ENCODE peak calls at places on chromosomes 7 and 10, in ten cellular contexts. J, T, B, Q, L, Y, E, K, N and Z are unnamed samples.
A peak's percentile ranks its signal among the peaks of the same experiment; 100 is the strongest.

GRCh38 chr10:69963178-69963834 is 89.3 kb upstream of the MACROH2A2 start:
- DNase-seq in J (no peak), T (no peak), B (no peak), Q (no peak), L (no peak), Y (no peak), E (no peak), K (no peak), N (no peak), Z (no peak)

GRCh38 chr7:114084381-114085312 is 165.8 kb upstream of the PPP1R3A start:
- DNase-seq in J (peak; percentile 44), T (peak; percentile 45), B (no peak), Q (peak; percentile 41), L (peak; percentile 5), Y (peak; percentile 22), E (peak; percentile 41), K (no peak), N (no peak), Z (no peak)

GRCh38 chr10:23158370-23158769 is 33.7 kb upstream of the PTF1A start:
- DNase-seq in J (peak; percentile 55), T (peak; percentile 28), B (peak; percentile 71), Q (peak; percentile 55), L (peak; percentile 79), Y (peak; percentile 66), E (peak; percentile 47), K (peak; percentile 30), N (no peak), Z (no peak)

GRCh38 chr7:21791046-21791445 is 154.7 kb downstream of the CDCA7L start:
- DNase-seq in J (no peak), T (no peak), B (no peak), Q (no peak), L (no peak), Y (no peak), E (no peak), K (no peak), N (no peak), Z (no peak)

GRCh38 chr10:30553625-30554442 is 75.7 kb downstream of the LYZL2 start:
- DNase-seq in J (peak; percentile 19), T (no peak), B (no peak), Q (peak; percentile 28), L (no peak), Y (no peak), E (peak; percentile 76), K (no peak), N (no peak), Z (no peak)

GRCh38 chr7:158407581-158408331 is 179.9 kb downstream of the PTPRN2 start:
- DNase-seq in J (peak; percentile 34), T (no peak), B (peak; percentile 78), Q (no peak), L (peak; percentile 16), Y (no peak), E (peak; percentile 29), K (no peak), N (no peak), Z (peak; percentile 49)

GRCh38 chr10:86657396-86658011 is 3.2 kb downstream of the OPN4 start:
- DNase-seq in J (no peak), T (no peak), B (no peak), Q (no peak), L (no peak), Y (no peak), E (no peak), K (no peak), N (no peak), Z (no peak)

GRCh38 chr10:49751636-49752510 is 10.2 kb downstream of the OGDHL start:
- DNase-seq in J (no peak), T (no peak), B (no peak), Q (no peak), L (no peak), Y (no peak), E (no peak), K (no peak), N (peak; percentile 28), Z (peak; percentile 6)

GRCh38 chr7:117072620-117073118 is 119.4 kb downstream of the ST7 start:
- DNase-seq in J (peak; percentile 90), T (no peak), B (peak; percentile 49), Q (no peak), L (no peak), Y (no peak), E (peak; percentile 33), K (no peak), N (no peak), Z (no peak)

GRCh38 chr7:78172138-78172887 is 373.7 kb downstream of the PHTF2 start:
- DNase-seq in J (no peak), T (no peak), B (no peak), Q (no peak), L (no peak), Y (no peak), E (no peak), K (no peak), N (no peak), Z (no peak)

GRCh38 chr7:98772242-98772603 is 97.6 kb downstream of the TMEM130 start:
- DNase-seq in J (no peak), T (no peak), B (no peak), Q (no peak), L (no peak), Y (no peak), E (no peak), K (no peak), N (no peak), Z (no peak)

GRCh38 chr7:70703785-70704184 is 428.2 kb upstream of the GALNT17 start:
- DNase-seq in J (no peak), T (no peak), B (no peak), Q (no peak), L (no peak), Y (no peak), E (no peak), K (no peak), N (no peak), Z (no peak)

GRCh38 chr7:73638921-73639320 is 14.6 kb upstream of the MLXIPL start:
- DNase-seq in J (no peak), T (no peak), B (no peak), Q (no peak), L (no peak), Y (no peak), E (no peak), K (no peak), N (no peak), Z (no peak)

GRCh38 chr7:128347573-128348147 is 4.0 kb upstream of the RBM28 start:
- DNase-seq in J (peak; percentile 39), T (peak; percentile 74), B (peak; percentile 76), Q (peak; percentile 55), L (peak; percentile 41), Y (peak; percentile 73), E (peak; percentile 27), K (no peak), N (peak; percentile 60), Z (no peak)

GRCh38 chr10:115580239-115580638 is 487.1 kb downstream of the ATRNL1 start:
- DNase-seq in J (no peak), T (no peak), B (no peak), Q (no peak), L (no peak), Y (no peak), E (no peak), K (no peak), N (no peak), Z (no peak)
- TF ChIP-seq CTCF in J (no peak), T (no peak), B (no peak), Q (peak; percentile 21), L (no peak), Y (no peak), E (no peak), K (no peak), N (no peak), Z (no peak)

GRCh38 chr7:32588657-32589056 is 93.4 kb downstream of the AVL9 start:
- DNase-seq in J (peak; percentile 80), T (no peak), B (peak; percentile 85), Q (no peak), L (peak; percentile 17), Y (peak; percentile 55), E (no peak), K (no peak), N (no peak), Z (no peak)
- TF ChIP-seq CTCF in J (no peak), T (no peak), B (no peak), Q (no peak), L (no peak), Y (no peak), E (no peak), K (no peak), N (no peak), Z (no peak)

DNA sequence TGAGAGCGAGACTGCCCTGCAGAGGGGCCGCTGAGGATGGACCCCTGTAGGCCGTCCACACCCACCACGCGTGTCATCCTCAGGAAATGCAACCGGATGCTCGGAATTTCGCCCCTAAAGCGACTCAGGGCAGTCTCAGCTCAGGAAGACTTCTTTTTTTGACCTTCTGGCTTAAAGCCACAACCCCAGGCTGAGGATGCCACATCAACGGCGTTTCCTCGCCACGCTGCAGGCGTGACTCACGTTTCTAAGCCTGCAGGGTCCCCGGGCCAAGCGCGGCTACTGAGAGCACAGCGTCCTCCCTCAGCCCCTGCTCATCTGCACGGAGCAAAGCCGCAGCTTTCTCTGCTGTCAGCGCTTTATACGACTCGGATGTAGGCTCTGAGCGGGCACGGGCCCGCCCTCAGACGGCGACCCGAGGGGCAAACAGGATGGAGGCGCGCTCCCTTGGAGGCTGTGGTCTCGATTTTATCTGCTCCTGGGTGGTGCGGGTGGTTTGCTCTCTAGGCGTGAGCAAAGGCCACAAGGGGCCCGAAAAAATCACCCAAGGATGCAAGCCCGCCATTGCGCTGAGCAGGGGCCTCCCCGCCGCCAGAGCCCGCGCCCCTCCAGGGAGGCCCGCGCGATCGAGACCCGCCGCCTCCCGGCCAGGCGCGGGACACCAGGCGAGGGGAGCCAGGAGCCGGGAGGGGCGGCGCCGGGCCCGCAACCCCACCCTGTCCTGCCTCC is 726 bp upstream of the INSIG1 start:
- DNase-seq in J (peak; percentile 82), T (no peak), B (peak; percentile 82), Q (no peak), L (peak; percentile 59), Y (peak; percentile 92), E (no peak), K (peak; percentile 33), N (peak; percentile 88), Z (no peak)
- TF ChIP-seq CTCF in J (no peak), T (no peak), B (peak; percentile 32), Q (peak; percentile 61), L (no peak), Y (peak; percentile 41), E (peak; percentile 51), K (peak; percentile 34), N (no peak), Z (no peak)

DNA sequence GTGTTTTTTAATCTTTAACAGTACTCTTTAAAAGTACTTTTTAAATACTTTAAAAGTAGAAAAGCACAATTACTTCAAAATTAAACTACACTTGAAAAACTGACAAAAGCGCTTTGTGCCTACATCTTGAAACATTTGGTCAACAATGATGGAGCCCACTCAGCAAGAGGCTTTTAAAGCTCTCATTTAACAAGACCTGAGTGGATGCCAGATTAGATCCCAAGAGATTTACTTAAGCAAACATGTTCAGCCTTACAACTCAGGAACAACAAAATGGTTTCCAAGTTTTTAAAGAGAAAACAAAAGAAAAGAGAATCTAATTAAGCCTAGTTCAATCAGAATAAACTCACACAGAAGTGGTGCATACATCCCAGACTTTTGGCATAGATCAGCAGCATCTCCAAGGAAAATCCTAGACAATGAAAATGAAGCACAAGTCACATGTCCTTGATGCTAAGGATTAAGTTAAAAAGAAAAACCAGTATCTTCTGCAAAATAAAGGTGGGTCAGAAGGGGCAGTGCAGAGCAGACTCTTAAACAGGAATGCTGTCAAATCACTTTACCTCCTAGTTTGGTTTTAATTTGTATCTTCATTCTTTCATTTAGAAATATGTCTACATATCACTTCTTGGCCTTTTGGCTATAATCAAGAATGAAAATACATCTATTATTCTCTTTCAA is 26.2 kb downstream of the HIBADH start:
- DNase-seq in J (peak; percentile 22), T (no peak), B (no peak), Q (no peak), L (no peak), Y (no peak), E (peak; percentile 23), K (no peak), N (no peak), Z (no peak)
- TF ChIP-seq CTCF in J (no peak), T (no peak), B (no peak), Q (peak; percentile 41), L (no peak), Y (no peak), E (no peak), K (no peak), N (no peak), Z (no peak)